ENCODE peak calls at places on chromosome 17, in four cellular contexts. F is fibroblast of lung, C is lung, D is adipocyte. V is an unnamed sample. For H3K36me3, the result is how much of the 10 kb centered on the place peaks cover.

GRCh38 chr17:6924121-6924676 is 71.7 kb upstream of the ALOX12 start:
- DNase-seq in F (no peak), C (no peak), D (peak), V (no peak)

GRCh38 chr17:48647103-48647963 is 21.2 kb upstream of the HOXB9 start:
- DNase-seq in F (peak), C (no peak), D (no peak), V (no peak)

GRCh38 chr17:64418506-64419339 is 28.1 kb upstream of the PECAM1 start:
- DNase-seq in F (peak), C (no peak), D (peak), V (peak)

GRCh38 chr17:79620207-79621038 is 9.6 kb upstream of the RBFOX3 start:
- DNase-seq in F (no peak), C (no peak), D (no peak), V (no peak)

GRCh38 chr17:79019260-79019630 is 4.7 kb upstream of the C1QTNF1 start:
- DNase-seq in F (no peak), C (no peak), D (no peak), V (no peak)

GRCh38 chr17:51322390-51323029 is 62.2 kb downstream of the UTP18 start:
- DNase-seq in F (no peak), C (no peak), D (no peak), V (no peak)

GRCh38 chr17:10036511-10037061 is 131.5 kb upstream of the RCVRN start:
- DNase-seq in F (no peak), C (peak), D (no peak), V (no peak)

GRCh38 chr17:48051706-48052486 is 3.7 kb downstream of the NFE2L1 start:
- DNase-seq in F (peak), C (no peak), D (peak), V (no peak)

GRCh38 chr17:44110823-44111633 is 12.4 kb downstream of the HDAC5 start:
- DNase-seq in F (peak), C (peak), D (peak), V (no peak)

GRCh38 chr17:38881600-38882191 is 11.8 kb downstream of the LASP1 start:
- DNase-seq in F (peak), C (peak), D (peak), V (no peak)

GRCh38 chr17:27321372-27321771 is 27.5 kb downstream of the WSB1 start:
- DNase-seq in F (no peak), C (no peak), D (no peak), V (no peak)

GRCh38 chr17:60170835-60171752 is 21.3 kb downstream of the CA4 start:
- DNase-seq in F (no peak), C (no peak), D (no peak), V (no peak)

GRCh38 chr17:33927732-33928133 is 327.4 kb upstream of the CCL2 start:
- DNase-seq in F (peak), C (no peak), D (no peak), V (no peak)

GRCh38 chr17:65984299-65984698 is 207.6 kb downstream of the CEP112 start:
- DNase-seq in F (peak), C (no peak), D (peak), V (no peak)

GRCh38 chr17:44220211-44221071 is 966 bp upstream of the UBTF start:
- DNase-seq in F (peak), C (no peak), D (peak), V (peak)

GRCh38 chr17:82985973-82986372 is 93.4 kb upstream of the METRNL start:
- DNase-seq in F (peak), C (peak), D (peak), V (peak)

GRCh38 chr17:8904686-8905085 is 37.2 kb upstream of the PIK3R6 start:
- DNase-seq in F (no peak), C (no peak), D (no peak), V (no peak)

GRCh38 chr17:64063766-64064224 is 43.4 kb upstream of the ICAM2 start:
- DNase-seq in F (peak), C (peak), D (peak), V (peak)

GRCh38 chr17:73360961-73361761 is 49.4 kb upstream of the CDC42EP4 start:
- DNase-seq in F (no peak), C (no peak), D (no peak), V (no peak)

GRCh38 chr17:61504697-61505096 is 52.5 kb downstream of the TBX4 start:
- DNase-seq in F (peak), C (no peak), D (peak), V (no peak)

GRCh38 chr17:18116078-18116477 is 7.5 kb downstream of the MYO15A start:
- DNase-seq in F (no peak), C (no peak), D (no peak), V (no peak)

GRCh38 chr17:10105513-10106001 is 92.8 kb downstream of the GAS7 start:
- DNase-seq in F (peak), C (no peak), D (peak), V (no peak)

GRCh38 chr17:7856081-7856791 is 1.1 kb downstream of the NAA38 start:
- DNase-seq in F (peak), C (no peak), D (peak), V (peak)

GRCh38 chr17:12296120-12296727 is 275.5 kb downstream of the MAP2K4 start:
- DNase-seq in F (peak), C (no peak), D (peak), V (no peak)

GRCh38 chr17:8477653-8478441 is 42.2 kb downstream of the NDEL1 start:
- DNase-seq in F (no peak), C (no peak), D (no peak), V (no peak)

GRCh38 chr17:81217531-81217930 is 5.2 kb downstream of the CEP131 start:
- DNase-seq in F (no peak), C (no peak), D (no peak), V (no peak)

GRCh38 chr17:66865151-66865550 is 30.2 kb downstream of the CACNG5 start:
- DNase-seq in F (peak), C (no peak), D (peak), V (no peak)

GRCh38 chr17:11768981-11769380 is 170.7 kb downstream of the DNAH9 start:
- DNase-seq in F (no peak), C (no peak), D (no peak), V (no peak)

GRCh38 chr17:68396795-68397536 is 60.3 kb downstream of the WIPI1 start:
- DNase-seq in F (no peak), C (peak), D (no peak), V (no peak)

GRCh38 chr17:28549274-28550132 is 2.9 kb downstream of the UNC119 start:
- DNase-seq in F (no peak), C (no peak), D (no peak), V (peak)

GRCh38 chr17:58330997-58331814 is 2.6 kb upstream of the TSPOAP1 start:
- DNase-seq in F (no peak), C (peak), D (no peak), V (peak)

GRCh38 chr17:3744032-3744431 is 20.3 kb downstream of the HASPIN start:
- DNase-seq in F (peak), C (no peak), D (no peak), V (no peak)

GRCh38 chr17:60573139-60573975 is 26.6 kb upstream of the PPM1D start:
- DNase-seq in F (no peak), C (no peak), D (peak), V (no peak)

GRCh38 chr17:2172447-2172938 is 117.6 kb downstream of the HIC1 start:
- DNase-seq in F (no peak), C (peak), D (peak), V (no peak)

GRCh38 chr17:77729587-77729986 is 228.9 kb upstream of the TNRC6C start:
- DNase-seq in F (no peak), C (no peak), D (no peak), V (no peak)

DNA sequence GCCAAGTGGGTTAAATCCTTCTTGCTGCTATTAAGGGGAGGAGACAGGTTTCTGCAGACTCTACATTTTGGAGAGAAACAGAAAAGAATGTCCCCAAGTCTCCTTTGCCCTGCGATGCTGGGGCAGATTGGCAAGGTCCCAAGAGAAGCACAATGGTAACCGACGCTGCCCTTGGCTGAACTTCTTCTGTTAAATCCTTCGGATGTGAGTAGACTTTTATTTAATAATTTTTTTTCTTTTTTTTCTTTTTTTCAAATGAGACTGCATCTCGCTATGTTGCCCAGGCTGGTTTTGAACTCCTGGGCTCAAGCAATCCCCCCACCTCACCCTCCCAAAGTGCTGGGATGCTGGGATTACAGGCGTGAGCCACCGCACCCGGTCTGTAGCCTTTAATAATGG is 13.9 kb downstream of the ATP5PD start:
- DNase-seq in F (peak), C (no peak), D (peak), V (no peak)
- H3K4me3 ChIP-seq in F (peak), C (no peak), D (peak), V (peak)

GRCh38 chr17:15233022-15233805 is 31.9 kb downstream of the PMP22 start:
- DNase-seq in F (peak), C (no peak), D (peak), V (no peak)
- H3K36me3 ChIP-seq in F (under half), C (under half), D (half or more), V (under half)

GRCh38 chr17:36808181-36808661 is 129.1 kb upstream of the LHX1 start:
- DNase-seq in F (no peak), C (no peak), D (peak), V (no peak)
- H3K4me3 ChIP-seq in F (no peak), C (no peak), D (no peak), V (no peak)

GRCh38 chr17:42585353-42585752 is 7.8 kb upstream of the PSMC3IP start:
- DNase-seq in F (no peak), C (no peak), D (peak), V (no peak)
- H3K36me3 ChIP-seq in F (under half), C (under half), D (half or more), V (half or more)

V was measured in CD8-positive, alpha-beta memory T cell.